ENCODE peak calls at places on chromosomes 13 and 19, in four cellular contexts. Y is suprapubic skin, C is tibial nerve, S is right lobe of liver. L is an unnamed sample.

GRCh38 chr13:21297914-21298831 is 121.7 kb downstream of the MRPL57 start:
- DNase-seq in Y (peak; percentile 86), C (peak; percentile 49), S (peak; percentile 92), L (peak; percentile 92)

GRCh38 chr19:1279782-1280341 is 4.5 kb downstream of the FAM174C start:
- DNase-seq in Y (peak; percentile 87), C (peak; percentile 59), S (peak; percentile 88), L (no peak)

GRCh38 chr13:73000027-73000674 is 58.7 kb upstream of the KLF5 start:
- DNase-seq in Y (no peak), C (no peak), S (no peak), L (no peak)

GRCh38 chr13:99984463-99985242 is 3.1 kb downstream of the ZIC2 start:
- DNase-seq in Y (no peak), C (no peak), S (no peak), L (peak; percentile 45)

GRCh38 chr13:35785563-35786327 is 309.3 kb upstream of the MAB21L1 start:
- DNase-seq in Y (no peak), C (no peak), S (no peak), L (no peak)

GRCh38 chr13:107069107-107069776 is 501.3 kb upstream of the ARGLU1 start:
- DNase-seq in Y (no peak), C (no peak), S (no peak), L (no peak)

GRCh38 chr13:106566682-106567420 is 1.1 kb downstream of the ARGLU1 start:
- DNase-seq in Y (no peak), C (peak; percentile 28), S (peak; percentile 80), L (peak; percentile 95)

GRCh38 chr19:19529783-19530422 is 1.2 kb downstream of the YJEFN3 start:
- DNase-seq in Y (no peak), C (no peak), S (no peak), L (no peak)

GRCh38 chr19:7863157-7863970 is 10.8 kb downstream of the PRR36 start:
- DNase-seq in Y (peak; percentile 65), C (no peak), S (peak; percentile 59), L (no peak)

GRCh38 chr13:112973577-112973951 is 4.5 kb downstream of the MCF2L start:
- DNase-seq in Y (peak; percentile 55), C (no peak), S (peak; percentile 44), L (no peak)

GRCh38 chr19:12994701-12995595 is at the start of gene NFIX:
- DNase-seq in Y (peak; percentile 80), C (peak; percentile 63), S (peak; percentile 76), L (no peak)

GRCh38 chr19:40443131-40443929 is 805 bp downstream of the SERTAD3 start:
- DNase-seq in Y (peak; percentile 100), C (peak; percentile 100), S (peak; percentile 100), L (peak; percentile 100)

GRCh38 chr19:10112895-10113591 is 1.6 kb downstream of the P2RY11 start:
- DNase-seq in Y (peak; percentile 77), C (no peak), S (peak; percentile 71), L (no peak)

GRCh38 chr19:1230585-1231489 is 7.0 kb downstream of the CBARP start:
- DNase-seq in Y (no peak), C (no peak), S (no peak), L (no peak)

GRCh38 chr13:66803759-66804456 is 426.2 kb downstream of the PCDH9 start:
- DNase-seq in Y (no peak), C (no peak), S (no peak), L (no peak)

GRCh38 chr13:39297664-39298171 is 259.5 kb downstream of the NHLRC3 start:
- DNase-seq in Y (no peak), C (no peak), S (no peak), L (no peak)

GRCh38 chr19:1503089-1503924 is 9.5 kb downstream of the ADAMTSL5 start:
- DNase-seq in Y (peak; percentile 68), C (no peak), S (no peak), L (no peak)

GRCh38 chr19:44747739-44748425 is 626 bp upstream of the BCL3 start:
- DNase-seq in Y (peak; percentile 89), C (no peak), S (peak; percentile 85), L (no peak)

GRCh38 chr13:80881495-80882482 is 540.9 kb upstream of the SPRY2 start:
- DNase-seq in Y (no peak), C (no peak), S (no peak), L (no peak)

GRCh38 chr19:38210458-38210987 is 13.5 kb downstream of the DPF1 start:
- DNase-seq in Y (no peak), C (peak; percentile 19), S (no peak), L (no peak)

GRCh38 chr19:56476671-56477428 is at the start of gene ZNF667:
- DNase-seq in Y (no peak), C (peak; percentile 16), S (no peak), L (no peak)

GRCh38 chr19:6516659-6517291 is 14.1 kb upstream of the TNFSF9 start:
- DNase-seq in Y (peak; percentile 93), C (peak; percentile 74), S (peak; percentile 90), L (peak; percentile 93)
- H3K27ac ChIP-seq in Y (peak overlapping the region; percentile 45), C (peak overlapping the region; percentile 86), S (peak overlapping the region; percentile 47), L (peak overlapping the region; percentile 76)

GRCh38 chr13:27251166-27252088 is at the start of gene RPL21:
- DNase-seq in Y (peak; percentile 98), C (peak; percentile 90), S (peak; percentile 96), L (peak; percentile 99)
- TF ChIP-seq POLR2A in Y (peak; percentile 54), C (peak; percentile 49), S (peak; percentile 87), L (peak; percentile 86)

GRCh38 chr13:93716623-93717022 is 490.0 kb downstream of the GPC6 start:
- DNase-seq in Y (no peak), C (no peak), S (no peak), L (no peak)
- H3K4me1 ChIP-seq in Y (no peaks in the 10 kb centered on the region), C (no peaks in the 10 kb centered on the region), S (no peaks in the 10 kb centered on the region), L (no peaks in the 10 kb centered on the region)

GRCh38 chr13:91355099-91355825 is 7.8 kb downstream of the MIR17HG start:
- DNase-seq in Y (no peak), C (no peak), S (no peak), L (no peak)
- H3K27ac ChIP-seq in Y (no peak overlapping the region), C (no peak overlapping the region), S (no peak overlapping the region), L (no peak overlapping the region)

GRCh38 chr13:49792550-49793324 is at the start of gene KPNA3:
- DNase-seq in Y (peak; percentile 96), C (peak; percentile 91), S (peak; percentile 98), L (peak; percentile 98)
- TF ChIP-seq POLR2A in Y (no peak), C (peak; percentile 51), S (peak; percentile 86), L (peak; percentile 33)

GRCh38 chr19:14516746-14517438 is 1.3 kb downstream of the DNAJB1 start:
- DNase-seq in Y (no peak), C (no peak), S (peak; percentile 65), L (no peak)
- H3K4me1 ChIP-seq in Y (peaks cover 50% of the 10 kb centered on the region), C (peaks cover 48% of the 10 kb centered on the region), S (peaks cover 48% of the 10 kb centered on the region), L (peaks cover 36% of the 10 kb centered on the region)

DNA sequence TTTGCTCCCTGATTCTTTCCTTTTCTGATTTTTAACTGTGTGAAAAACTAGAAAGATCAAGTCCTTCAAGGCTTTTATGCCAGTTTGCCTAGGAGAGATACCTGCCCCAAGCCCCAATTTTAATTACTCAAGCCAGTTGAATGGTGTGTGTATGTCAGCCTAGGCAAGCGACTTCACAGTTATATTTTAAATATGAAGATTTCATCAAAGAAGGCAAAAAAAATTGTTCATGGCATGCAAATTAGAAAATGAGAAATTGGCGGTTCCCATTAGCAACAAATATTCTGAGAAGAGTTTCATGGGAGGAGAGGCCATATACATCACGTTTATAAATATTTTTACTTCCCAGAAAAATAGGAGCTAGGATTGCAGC is 167.6 kb downstream of the SLC7A1 start:
- DNase-seq in Y (no peak), C (no peak), S (no peak), L (no peak)
- H3K27ac ChIP-seq in Y (no peak overlapping the region), C (no peak overlapping the region), S (no peak overlapping the region), L (peak overlapping the region; percentile 84)

DNA sequence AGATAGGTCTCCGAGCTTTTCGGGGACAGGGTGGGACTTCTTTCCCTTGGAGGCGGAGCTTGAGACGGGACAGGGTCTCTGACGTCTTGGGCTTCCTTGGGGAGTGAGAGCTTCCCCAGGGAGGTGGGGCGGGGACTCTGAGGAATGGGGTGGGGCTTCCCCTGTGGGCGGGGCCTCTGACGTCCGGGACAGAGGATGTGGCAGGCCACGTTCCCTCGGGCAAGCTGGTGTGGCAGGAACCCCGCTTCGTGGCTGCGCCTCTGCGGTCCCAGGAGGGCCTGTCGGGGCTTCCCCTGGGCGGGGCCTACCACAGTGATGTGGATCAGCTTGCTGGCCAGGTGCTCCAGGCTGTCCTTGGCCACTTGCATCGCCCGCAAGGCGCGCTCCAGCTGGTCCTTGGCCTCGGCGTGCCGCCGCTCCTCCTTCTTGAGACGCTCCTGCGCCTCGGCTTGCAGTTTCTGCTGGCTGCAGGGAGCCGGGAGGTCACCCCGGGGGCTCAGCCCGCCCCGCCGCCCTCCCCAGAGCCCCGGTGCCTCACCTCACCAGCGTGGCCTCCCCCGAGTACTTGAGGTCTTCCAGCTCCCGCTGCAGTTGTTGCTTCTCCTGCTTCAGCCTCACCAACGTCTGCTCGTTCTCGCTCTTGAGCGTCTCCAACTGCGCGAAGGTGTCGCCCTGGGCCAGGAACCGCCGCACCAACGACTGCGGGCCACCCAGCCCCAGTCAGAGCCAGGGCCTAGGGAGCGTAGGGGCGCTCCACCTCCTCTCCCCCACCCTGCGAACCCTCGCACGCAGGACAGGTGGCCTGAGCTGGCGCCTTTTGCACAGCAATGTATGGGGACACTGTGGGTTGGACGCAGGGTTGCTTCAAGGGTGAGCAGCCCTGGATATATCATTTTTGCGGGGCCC is 3.3 kb upstream of the RGL3 start:
- DNase-seq in Y (peak; percentile 88), C (peak; percentile 41), S (peak; percentile 84), L (no peak)
- TF ChIP-seq POLR2A in Y (no peak), C (no peak), S (no peak), L (no peak)

DNA sequence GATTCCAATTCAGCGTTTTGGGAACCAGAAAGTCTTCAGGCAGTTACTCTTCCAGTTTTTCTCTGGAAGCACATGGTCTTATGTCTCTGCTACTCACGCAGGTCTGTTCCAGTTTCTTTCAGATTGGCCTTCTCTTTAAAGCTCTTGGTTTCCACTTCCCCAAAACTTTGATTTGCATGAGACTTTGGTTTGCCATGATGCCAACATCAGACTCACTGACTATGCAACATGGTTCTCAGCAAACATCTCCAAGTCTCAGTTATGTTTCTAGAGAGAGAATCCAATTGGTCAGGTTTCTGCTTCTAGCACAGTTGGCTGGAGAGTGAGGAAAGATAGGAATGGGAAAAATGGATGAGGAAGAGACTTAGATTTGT is 3.1 kb downstream of the AKAP11 start:
- DNase-seq in Y (no peak), C (no peak), S (no peak), L (no peak)
- H3K4me1 ChIP-seq in Y (peaks cover 43% of the 10 kb centered on the region), C (peaks cover 61% of the 10 kb centered on the region), S (no peaks in the 10 kb centered on the region), L (peaks cover 36% of the 10 kb centered on the region)

DNA sequence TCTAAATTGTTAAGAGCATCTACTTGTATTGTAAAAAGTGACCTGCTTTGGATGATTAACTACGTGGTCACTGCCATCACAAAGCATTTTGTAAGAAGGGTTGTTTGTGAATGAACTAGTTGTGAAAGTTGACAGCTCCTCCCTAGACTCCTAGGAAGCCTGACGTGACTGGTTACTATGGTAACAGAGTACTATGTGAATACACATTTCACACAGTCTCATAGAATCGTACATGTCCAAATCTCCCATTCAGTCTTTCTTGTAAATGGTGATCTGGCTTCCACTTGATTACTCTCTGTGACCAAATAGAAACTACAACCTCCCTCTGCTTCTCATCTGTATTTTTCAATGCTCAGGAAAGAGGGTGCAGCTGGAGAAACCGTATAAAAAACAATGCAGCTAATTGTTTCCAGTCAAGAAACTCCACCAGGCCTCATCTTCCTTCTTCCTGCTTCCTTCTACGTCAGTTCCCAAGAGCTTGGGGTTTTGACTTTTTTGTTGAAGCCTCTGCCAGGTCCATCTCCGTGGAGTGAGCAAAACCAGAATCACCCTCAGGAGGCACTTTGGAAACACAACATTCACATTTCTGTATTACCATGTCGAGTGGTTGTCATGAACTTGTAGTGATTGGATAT is 83.4 kb downstream of the GPC6 start:
- DNase-seq in Y (no peak), C (no peak), S (no peak), L (no peak)
- H3K27ac ChIP-seq in Y (no peak overlapping the region), C (peak overlapping the region; percentile 20), S (no peak overlapping the region), L (no peak overlapping the region)

L was measured in esophagus muscularis mucosa.